ENCODE peak calls at places on chromosomes 12 and 14, in nine cellular contexts. S is BJ, Z is fibroblast of pulmonary artery, W is fibroblast of lung, X is cardiac muscle cell, C is GM23338, H is cardiac fibroblast, Q is heart left ventricle, P is SJSA1. M is an unnamed sample.
A peak's percentile ranks its signal among the peaks of the same experiment; 100 is the strongest.

GRCh38 chr14:103260629-103261124 is 73.4 kb upstream of the EIF5 start:
- DNase-seq in S (no peak), Z (peak; percentile 74), W (peak; percentile 33), X (no peak), C (no peak), H (peak; percentile 73), Q (peak; percentile 67), P (peak; percentile 68), M (peak; percentile 51)

GRCh38 chr14:102616799-102617198 is 24.4 kb downstream of the RCOR1 start:
- DNase-seq in S (no peak), Z (peak; percentile 78), W (peak; percentile 42), X (no peak), C (no peak), H (peak; percentile 71), Q (no peak), P (no peak), M (peak; percentile 17)

GRCh38 chr12:59055204-59055839 is 135.0 kb upstream of the LRIG3 start:
- DNase-seq in S (peak; percentile 45), Z (peak; percentile 76), W (peak; percentile 79), X (no peak), C (no peak), H (peak; percentile 59), Q (no peak), P (no peak), M (peak; percentile 83)

GRCh38 chr14:20350860-20351259 is 7.4 kb downstream of the PARP2 start:
- DNase-seq in S (no peak), Z (peak; percentile 41), W (no peak), X (no peak), C (no peak), H (peak; percentile 44), Q (no peak), P (no peak), M (peak; percentile 62)

GRCh38 chr12:85182699-85183098 is 97.3 kb upstream of the ALX1 start:
- DNase-seq in S (peak; percentile 47), Z (no peak), W (no peak), X (no peak), C (peak; percentile 19), H (no peak), Q (no peak), P (no peak), M (peak; percentile 48)

GRCh38 chr12:77746108-77746507 is 84.6 kb upstream of the NAV3 start:
- DNase-seq in S (no peak), Z (peak; percentile 87), W (peak; percentile 59), X (no peak), C (no peak), H (peak; percentile 36), Q (no peak), P (no peak), M (peak; percentile 74)

GRCh38 chr12:49232940-49233841 is 31.7 kb upstream of the TUBA1C start:
- DNase-seq in S (no peak), Z (peak; percentile 52), W (peak; percentile 73), X (peak; percentile 92), C (peak; percentile 77), H (peak; percentile 52), Q (peak; percentile 73), P (no peak), M (peak; percentile 53)

GRCh38 chr12:42407306-42407705 is 81.3 kb downstream of the PPHLN1 start:
- DNase-seq in S (no peak), Z (no peak), W (peak; percentile 14), X (no peak), C (no peak), H (no peak), Q (no peak), P (no peak), M (no peak)

GRCh38 chr14:68627868-68628604 is 164.8 kb downstream of the ZFP36L1 start:
- DNase-seq in S (no peak), Z (no peak), W (peak; percentile 28), X (no peak), C (peak; percentile 87), H (peak; percentile 44), Q (no peak), P (no peak), M (no peak)

GRCh38 chr12:81245458-81245857 is 167.6 kb downstream of the ACSS3 start:
- DNase-seq in S (peak; percentile 26), Z (no peak), W (no peak), X (no peak), C (no peak), H (no peak), Q (no peak), P (no peak), M (no peak)

GRCh38 chr12:11836282-11836963 is 186.9 kb downstream of the ETV6 start:
- DNase-seq in S (no peak), Z (no peak), W (no peak), X (no peak), C (no peak), H (no peak), Q (peak; percentile 50), P (no peak), M (no peak)

GRCh38 chr12:48817957-48818830 is at the start of gene CACNB3:
- DNase-seq in S (no peak), Z (peak; percentile 48), W (peak; percentile 61), X (peak; percentile 76), C (peak; percentile 89), H (peak; percentile 47), Q (peak; percentile 76), P (peak; percentile 73), M (peak; percentile 45)

GRCh38 chr12:92044435-92044834 is 101.2 kb downstream of the BTG1 start:
- DNase-seq in S (no peak), Z (no peak), W (no peak), X (no peak), C (no peak), H (no peak), Q (no peak), P (no peak), M (no peak)

GRCh38 chr14:104106471-104106991 is 21.0 kb downstream of the ASPG start:
- DNase-seq in S (no peak), Z (no peak), W (no peak), X (no peak), C (no peak), H (no peak), Q (no peak), P (no peak), M (no peak)

GRCh38 chr14:72961579-72962335 is 35.5 kb downstream of the DCAF4 start:
- DNase-seq in S (no peak), Z (no peak), W (peak; percentile 57), X (no peak), C (no peak), H (no peak), Q (no peak), P (no peak), M (peak; percentile 8)

GRCh38 chr14:87944987-87945604 is 47.9 kb downstream of the GALC start:
- DNase-seq in S (peak; percentile 9), Z (peak; percentile 82), W (peak; percentile 39), X (peak; percentile 52), C (peak; percentile 64), H (peak; percentile 79), Q (no peak), P (no peak), M (peak; percentile 87)

GRCh38 chr12:131449027-131449426 is 261.9 kb upstream of the SFSWAP start:
- DNase-seq in S (no peak), Z (no peak), W (no peak), X (no peak), C (no peak), H (no peak), Q (no peak), P (no peak), M (no peak)
- H3K4me3 ChIP-seq in S (no peak overlapping the region), Z (no peak overlapping the region), W (no peak overlapping the region), X (no peak overlapping the region), C (no peak overlapping the region), H (no peak overlapping the region), Q (no peak overlapping the region), P (no peak overlapping the region), M (no peak overlapping the region)

GRCh38 chr12:130160306-130160705 is 2.0 kb upstream of the FZD10 start:
- DNase-seq in S (no peak), Z (no peak), W (no peak), X (no peak), C (no peak), H (no peak), Q (no peak), P (no peak), M (no peak)

GRCh38 chr12:130158775-130159100 is 3.5 kb upstream of the FZD10 start:
- DNase-seq in S (no peak), Z (no peak), W (no peak), X (no peak), C (no peak), H (no peak), Q (no peak), P (no peak), M (no peak)

GRCh38 chr12:130162267-130162666 is at the start of gene FZD10:
- DNase-seq in S (no peak), Z (no peak), W (peak; percentile 3), X (peak; percentile 52), C (peak; percentile 62), H (no peak), Q (peak; percentile 49), P (no peak), M (no peak)

GRCh38 chr12:130161261-130162231 is 718 bp upstream of the FZD10 start:
- DNase-seq in S (no peak), Z (no peak), W (peak; percentile 18), X (no peak), C (peak; percentile 80), H (no peak), Q (peak; percentile 49), P (no peak), M (peak; percentile 27)

GRCh38 chr12:130160711-130161231 is 1.5 kb upstream of the FZD10 start:
- DNase-seq in S (no peak), Z (no peak), W (no peak), X (no peak), C (no peak), H (no peak), Q (no peak), P (no peak), M (no peak)
- H3K4me3 ChIP-seq in S (no peak overlapping the region), Z (no peak overlapping the region), W (no peak overlapping the region), X (no peak overlapping the region), C (peak overlapping the region; percentile 52), H (no peak overlapping the region), Q (peak overlapping the region; percentile 54), P (no peak overlapping the region), M (no peak overlapping the region)

DNA sequence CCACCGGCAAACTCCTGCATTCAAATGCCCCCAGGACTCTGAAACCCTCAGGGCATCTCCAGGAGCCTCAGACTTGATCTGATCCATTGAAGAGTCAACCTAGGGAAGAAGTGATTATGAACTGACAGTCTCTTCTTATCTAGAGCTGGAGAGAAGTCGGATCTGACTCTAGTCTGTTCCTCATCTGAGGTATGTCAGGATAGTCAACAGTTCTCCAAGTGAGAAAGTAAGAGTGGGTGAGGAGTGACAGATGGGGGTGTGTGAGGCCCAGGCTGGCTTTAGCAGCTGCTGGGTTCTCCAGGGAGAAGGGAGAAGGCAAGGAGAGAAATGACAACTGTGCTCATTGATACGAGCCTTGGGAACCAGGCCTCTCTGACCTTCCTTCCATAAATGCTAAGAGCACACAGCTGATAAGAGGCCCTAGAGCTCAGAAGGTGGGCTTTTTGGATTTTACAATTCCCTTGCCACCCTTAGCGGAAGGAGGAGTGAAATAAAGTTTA is 53.3 kb downstream of the IRAK3 start:
- DNase-seq in S (no peak), Z (no peak), W (no peak), X (no peak), C (no peak), H (no peak), Q (no peak), P (no peak), M (peak; percentile 32)
- H3K4me3 ChIP-seq in S (no peak overlapping the region), Z (no peak overlapping the region), W (no peak overlapping the region), X (no peak overlapping the region), C (no peak overlapping the region), H (no peak overlapping the region), Q (no peak overlapping the region), P (no peak overlapping the region), M (no peak overlapping the region)

DNA sequence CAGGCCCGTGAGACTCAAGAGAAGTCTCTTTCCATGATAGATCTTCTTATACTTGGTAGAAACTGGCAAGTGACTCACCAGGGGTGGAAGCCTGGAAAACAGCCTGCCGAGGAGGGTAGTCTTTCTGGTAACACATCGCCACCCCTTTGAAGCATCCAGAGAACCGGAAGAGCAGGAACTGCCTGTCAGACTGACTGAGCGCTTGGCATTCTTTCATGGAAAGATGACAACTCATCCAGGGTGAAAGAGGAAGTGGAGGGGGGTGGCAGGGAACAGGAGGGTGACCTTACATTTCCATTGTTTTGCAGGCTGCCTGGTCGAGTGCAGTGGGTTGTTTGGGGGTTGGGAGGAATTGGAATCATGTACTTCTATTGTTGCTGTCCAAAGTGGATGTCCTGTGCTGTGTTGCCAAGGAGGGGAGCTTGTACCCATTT is 34.5 kb downstream of the PRKCH start:
- DNase-seq in S (no peak), Z (peak; percentile 96), W (peak; percentile 55), X (no peak), C (peak; percentile 81), H (peak; percentile 88), Q (peak; percentile 78), P (peak; percentile 87), M (peak; percentile 24)
- H3K4me3 ChIP-seq in S (no peak overlapping the region), Z (no peak overlapping the region), W (peak overlapping the region; percentile 11), X (no peak overlapping the region), C (no peak overlapping the region), H (peak overlapping the region; percentile 4), Q (no peak overlapping the region), P (no peak overlapping the region), M (no peak overlapping the region)

M was measured in choroid plexus epithelial cell.